ENCODE peak calls at places on chromosomes 16 and 17, in seven cellular contexts. N is RPMI8226; W is T-helper 9 cell; Y is nephron progenitor cell; M is progenitor cell of endocrine pancreas; T is activated CD4-positive, alpha-beta T cell treated with anti-CD3 and anti-CD28 coated beads, Interleukin-2, amount 10 ng/mL, durations not matched to agents 24 days and 14 days; B is activated naive CD4-positive, alpha-beta T cell. K is an unnamed sample.

GRCh38 chr17:60139438-60140285 is 10.1 kb upstream of the CA4 start:
- DNase-seq in N (peak), W (peak), Y (peak), M (peak), T (peak), B (peak), K (peak)

GRCh38 chr17:76148015-76148326 is 6.9 kb upstream of the FOXJ1 start:
- DNase-seq in N (no peak), W (no peak), Y (no peak), M (no peak), T (no peak), B (no peak), K (no peak)

GRCh38 chr17:37802061-37802460 is 57.2 kb upstream of the HNF1B start:
- DNase-seq in N (no peak), W (no peak), Y (no peak), M (no peak), T (no peak), B (no peak), K (no peak)

GRCh38 chr16:1923299-1924034 is 5.3 kb upstream of the HS3ST6 start:
- DNase-seq in N (no peak), W (no peak), Y (peak), M (no peak), T (no peak), B (no peak), K (peak)

GRCh38 chr17:6437466-6437865 is 2.5 kb upstream of the AIPL1 start:
- DNase-seq in N (no peak), W (no peak), Y (no peak), M (no peak), T (no peak), B (no peak), K (no peak)

GRCh38 chr17:58873926-58874325 is 118.3 kb downstream of the PPM1E start:
- DNase-seq in N (no peak), W (no peak), Y (no peak), M (no peak), T (no peak), B (no peak), K (no peak)

GRCh38 chr16:53888222-53888621 is 184.3 kb downstream of the FTO start:
- DNase-seq in N (no peak), W (no peak), Y (no peak), M (no peak), T (no peak), B (no peak), K (no peak)

GRCh38 chr16:67939507-67940435 is 3.1 kb upstream of the PSMB10 start:
- DNase-seq in N (peak), W (no peak), Y (no peak), M (no peak), T (no peak), B (peak), K (no peak)

GRCh38 chr17:70552230-70552981 is 383.1 kb downstream of the KCNJ2 start:
- DNase-seq in N (peak), W (no peak), Y (peak), M (no peak), T (peak), B (no peak), K (peak)

GRCh38 chr16:87465306-87465705 is 27.5 kb downstream of the ZCCHC14 start:
- DNase-seq in N (no peak), W (no peak), Y (no peak), M (no peak), T (no peak), B (no peak), K (peak)

GRCh38 chr16:89012622-89012995 is 35.6 kb upstream of the CBFA2T3 start:
- DNase-seq in N (no peak), W (no peak), Y (no peak), M (no peak), T (no peak), B (no peak), K (no peak)

GRCh38 chr16:49399594-49400364 is 26.2 kb downstream of the C16orf78 start:
- DNase-seq in N (peak), W (no peak), Y (no peak), M (no peak), T (no peak), B (no peak), K (no peak)

GRCh38 chr16:11205754-11206459 is 50.1 kb downstream of the SOCS1 start:
- DNase-seq in N (no peak), W (no peak), Y (no peak), M (no peak), T (no peak), B (no peak), K (no peak)

GRCh38 chr16:49575352-49576172 is 202.0 kb downstream of the C16orf78 start:
- DNase-seq in N (peak), W (no peak), Y (no peak), M (no peak), T (no peak), B (no peak), K (peak)

GRCh38 chr16:49490321-49490705 is 116.7 kb downstream of the C16orf78 start:
- DNase-seq in N (no peak), W (no peak), Y (no peak), M (no peak), T (no peak), B (no peak), K (no peak)

GRCh38 chr17:79002796-79003593 is 6.6 kb downstream of the CANT1 start:
- DNase-seq in N (no peak), W (no peak), Y (no peak), M (no peak), T (no peak), B (no peak), K (peak)

GRCh38 chr17:72099919-72100318 is 20.9 kb upstream of the SOX9 start:
- DNase-seq in N (no peak), W (no peak), Y (no peak), M (no peak), T (no peak), B (no peak), K (no peak)

GRCh38 chr16:10655415-10655977 is 39.2 kb downstream of the TEKT5 start:
- DNase-seq in N (no peak), W (no peak), Y (no peak), M (no peak), T (no peak), B (no peak), K (no peak)

GRCh38 chr17:74147966-74148365 is 55.5 kb upstream of the RPL38 start:
- DNase-seq in N (no peak), W (no peak), Y (no peak), M (no peak), T (no peak), B (no peak), K (peak)

GRCh38 chr17:41529491-41529915 is 1.4 kb upstream of the KRT19 start:
- DNase-seq in N (no peak), W (no peak), Y (no peak), M (no peak), T (no peak), B (no peak), K (no peak)

GRCh38 chr16:1000608-1001007 is 19.0 kb downstream of the SOX8 start:
- DNase-seq in N (no peak), W (no peak), Y (no peak), M (no peak), T (no peak), B (no peak), K (no peak)

GRCh38 chr16:83990492-83990891 is 22.4 kb downstream of the NECAB2 start:
- DNase-seq in N (no peak), W (no peak), Y (no peak), M (no peak), T (no peak), B (no peak), K (no peak)

GRCh38 chr16:11597737-11598136 is 11.0 kb upstream of the LITAF start:
- DNase-seq in N (no peak), W (no peak), Y (no peak), M (no peak), T (no peak), B (no peak), K (no peak)

GRCh38 chr16:48632137-48632774 is 22.3 kb upstream of the N4BP1 start:
- DNase-seq in N (no peak), W (no peak), Y (no peak), M (no peak), T (peak), B (no peak), K (no peak)

GRCh38 chr16:88453621-88454314 is 688 bp downstream of the ZFPM1 start:
- DNase-seq in N (peak), W (peak), Y (peak), M (no peak), T (peak), B (no peak), K (no peak)

GRCh38 chr17:42118545-42118944 is 2.6 kb downstream of the KAT2A start:
- DNase-seq in N (peak), W (no peak), Y (no peak), M (no peak), T (peak), B (no peak), K (peak)

GRCh38 chr17:7916383-7916677 is 241 bp upstream of the RNF227 start:
- DNase-seq in N (no peak), W (no peak), Y (no peak), M (no peak), T (no peak), B (no peak), K (no peak)

K was measured in iPS-NIHi11.